ENCODE peak calls at places on chromosomes 2 and 18, in four cellular contexts. B is HepG2, U is K562, W is GM12878. D is an unnamed sample.

GRCh38 chr18:42108071-42108470 is 153.0 kb downstream of the PIK3C3 start:
- DNase-seq in U (no peak), W (no peak), B (no peak), D (no peak)

GRCh38 chr18:58805482-58806187 is 59.0 kb upstream of the ZNF532 start:
- DNase-seq in U (no peak), W (no peak), B (no peak), D (no peak)

GRCh38 chr2:163345795-163346573 is 389.8 kb downstream of the FIGN start:
- DNase-seq in W (peak), B (peak), U (peak), D (peak)

GRCh38 chr18:61896767-61897166 is 4.0 kb upstream of the RNF152 start:
- DNase-seq in W (no peak), U (no peak), B (no peak), D (no peak)

GRCh38 chr2:225270861-225271260 is 128.6 kb upstream of the NYAP2 start:
- DNase-seq in B (no peak), W (peak), U (peak), D (peak)

GRCh38 chr18:54154231-54154630 is 70.2 kb downstream of the MBD2 start:
- DNase-seq in U (no peak), W (no peak), B (no peak), D (no peak)

GRCh38 chr2:219532378-219532649 is 11.3 kb downstream of the CHPF start:
- DNase-seq in W (no peak), U (no peak), B (no peak), D (no peak)

GRCh38 chr18:1246827-1247226 is 342.2 kb downstream of the ADCYAP1 start:
- DNase-seq in W (no peak), U (no peak), B (no peak), D (no peak)

GRCh38 chr2:224671731-224672130 is 44.4 kb downstream of the CCDC195 start:
- DNase-seq in B (no peak), U (no peak), W (no peak), D (no peak)

GRCh38 chr2:68169308-68169707 is 11.6 kb downstream of the PNO1 start:
- DNase-seq in U (no peak), W (no peak), B (no peak), D (no peak)

GRCh38 chr2:16553222-16553621 is 112.4 kb downstream of the CYRIA start:
- DNase-seq in B (peak), U (peak), W (no peak), D (peak)

GRCh38 chr18:22603902-22604301 is 186.2 kb upstream of the CTAGE1 start:
- DNase-seq in B (no peak), W (no peak), U (no peak), D (no peak)

GRCh38 chr2:41905597-41906324 is 142.1 kb upstream of the PKDCC start:
- DNase-seq in B (no peak), U (no peak), W (no peak), D (no peak)

GRCh38 chr2:143955416-143956075 is 564.4 kb downstream of the ZEB2 start:
- DNase-seq in W (no peak), U (no peak), B (no peak), D (no peak)

GRCh38 chr2:182404102-182404501 is 22.7 kb downstream of the PDE1A start:
- DNase-seq in B (no peak), W (no peak), U (no peak), D (no peak)

GRCh38 chr2:37459095-37459981 is 114.9 kb downstream of the QPCT start:
- DNase-seq in B (no peak), W (no peak), U (no peak), D (no peak)

GRCh38 chr18:3217930-3218647 is 1.7 kb downstream of the MYOM1 start:
- DNase-seq in U (peak), W (no peak), B (peak), D (no peak)

GRCh38 chr2:15641530-15641982 is 49.9 kb downstream of the DDX1 start:
- DNase-seq in W (no peak), B (peak), U (no peak), D (no peak)

GRCh38 chr2:189899101-189899500 is 114.9 kb downstream of the PMS1 start:
- DNase-seq in B (no peak), W (no peak), U (no peak), D (no peak)

GRCh38 chr2:43179947-43180346 is 46.5 kb downstream of the ZFP36L2 start:
- DNase-seq in W (no peak), B (no peak), U (no peak), D (no peak)

GRCh38 chr2:149661844-149662243 is 74.3 kb upstream of the MMADHC start:
- DNase-seq in W (no peak), B (no peak), U (no peak), D (no peak)

GRCh38 chr18:36652503-36652902 is 176.3 kb downstream of the TPGS2 start:
- DNase-seq in W (no peak), B (no peak), U (no peak), D (no peak)

GRCh38 chr2:209160800-209161588 is 262.9 kb upstream of the MAP2 start:
- DNase-seq in W (no peak), B (no peak), U (no peak), D (no peak)

GRCh38 chr2:172278642-172279041 is 148.7 kb upstream of the ITGA6 start:
- DNase-seq in U (no peak), B (no peak), W (no peak), D (no peak)

GRCh38 chr2:10525573-10526265 is 77.6 kb upstream of the ODC1 start:
- DNase-seq in U (no peak), W (no peak), B (no peak), D (no peak)

GRCh38 chr2:85974395-85974794 is 85.6 kb upstream of the ST3GAL5 start:
- DNase-seq in W (no peak), B (no peak), U (no peak), D (no peak)

GRCh38 chr2:42041377-42042127 is 6.3 kb upstream of the PKDCC start:
- DNase-seq in U (no peak), W (no peak), B (no peak), D (no peak)

GRCh38 chr2:226158229-226158628 is 641.4 kb downstream of the IRS1 start:
- DNase-seq in W (no peak), U (no peak), B (no peak), D (no peak)

DNA sequence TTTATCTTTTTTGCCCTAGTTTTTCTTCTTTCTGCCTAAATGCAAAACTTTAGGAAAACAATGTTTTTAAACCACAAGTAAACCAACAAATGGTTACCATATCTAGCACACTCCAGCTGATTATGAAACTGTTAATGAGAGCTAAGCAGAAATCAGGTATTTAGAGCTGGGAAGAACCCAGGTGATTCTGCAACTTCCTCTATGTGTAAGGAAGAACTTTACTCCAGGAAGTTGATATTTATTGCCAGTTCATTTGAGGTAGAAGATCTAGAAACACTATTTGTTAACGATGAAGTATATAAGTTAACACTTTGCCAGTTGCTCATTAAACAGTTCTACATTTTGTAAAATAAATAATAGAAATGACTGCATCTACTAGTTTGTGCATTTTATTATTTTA is 409.7 kb downstream of the XIRP2 start:
- DNase-seq in B (no peak), U (no peak), W (no peak), D (no peak)
- TF ChIP-seq BHLHE40 in B (no peak), U (no peak), W (no peak), D (no peak)

GRCh38 chr2:133886735-133887675 is 318.7 kb upstream of the NCKAP5 start:
- DNase-seq in U (peak), B (peak), W (peak), D (peak)
- TF ChIP-seq SP1 in U (no peak), B (no peak), W (no peak), D (no peak)

DNA sequence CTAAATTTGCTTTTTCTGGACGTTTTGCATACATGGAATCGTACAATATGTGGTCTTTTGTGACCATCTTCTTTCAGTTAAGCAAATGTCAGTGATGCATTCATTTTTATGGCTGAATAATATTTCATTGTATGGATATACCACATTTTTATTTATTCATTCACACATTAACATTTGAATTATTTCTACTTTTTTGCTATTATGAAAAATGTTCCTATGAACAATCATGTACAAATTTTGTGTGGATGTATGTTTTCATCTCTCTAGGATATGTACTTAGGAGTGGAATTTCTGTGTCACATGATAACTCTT is 67.4 kb upstream of the TXNDC2 start:
- DNase-seq in W (no peak), U (no peak), B (no peak), D (no peak)
- TF ChIP-seq BHLHE40 in W (no peak), U (no peak), B (no peak), D (no peak)

GRCh38 chr2:88141952-88142351 is 14.1 kb upstream of the FABP1 start:
- DNase-seq in B (no peak), U (no peak), W (no peak), D (no peak)
- TF ChIP-seq SP1 in B (no peak), U (no peak), W (no peak), D (no peak)

DNA sequence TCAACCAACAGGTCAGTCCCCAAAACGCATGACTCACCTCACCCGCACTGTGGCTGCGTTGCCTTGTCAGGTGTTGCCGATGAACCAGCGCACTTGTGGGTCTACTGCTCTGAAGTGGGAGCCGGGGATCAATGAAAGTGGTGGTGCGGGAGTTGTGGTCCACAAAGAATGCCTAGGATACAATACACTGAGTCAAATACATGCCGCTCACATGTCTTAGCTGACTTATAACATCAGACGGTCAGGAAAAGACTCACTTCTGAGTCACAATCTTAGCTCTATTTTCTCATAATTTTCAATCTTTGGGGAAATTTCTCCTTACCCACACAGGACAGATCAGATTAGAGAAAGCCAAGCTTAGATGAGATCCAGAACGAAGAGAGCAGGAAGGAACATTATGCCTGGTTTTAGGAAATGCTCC is 107.1 kb upstream of the STK17B start:
- DNase-seq in U (no peak), W (no peak), B (no peak), D (no peak)
- TF ChIP-seq BHLHE40 in U (no peak), W (no peak), B (no peak), D (no peak)

GRCh38 chr2:73031725-73032701 is 39.5 kb downstream of the SFXN5 start:
- DNase-seq in U (no peak), B (peak), W (no peak), D (no peak)
- TF ChIP-seq SP1 in U (no peak), B (no peak), W (no peak), D (no peak)

GRCh38 chr18:10142496-10143160 is 228.8 kb downstream of the VAPA start:
- DNase-seq in U (no peak), W (no peak), B (no peak), D (no peak)
- TF ChIP-seq BHLHE40 in U (no peak), W (no peak), B (no peak), D (no peak)

DNA sequence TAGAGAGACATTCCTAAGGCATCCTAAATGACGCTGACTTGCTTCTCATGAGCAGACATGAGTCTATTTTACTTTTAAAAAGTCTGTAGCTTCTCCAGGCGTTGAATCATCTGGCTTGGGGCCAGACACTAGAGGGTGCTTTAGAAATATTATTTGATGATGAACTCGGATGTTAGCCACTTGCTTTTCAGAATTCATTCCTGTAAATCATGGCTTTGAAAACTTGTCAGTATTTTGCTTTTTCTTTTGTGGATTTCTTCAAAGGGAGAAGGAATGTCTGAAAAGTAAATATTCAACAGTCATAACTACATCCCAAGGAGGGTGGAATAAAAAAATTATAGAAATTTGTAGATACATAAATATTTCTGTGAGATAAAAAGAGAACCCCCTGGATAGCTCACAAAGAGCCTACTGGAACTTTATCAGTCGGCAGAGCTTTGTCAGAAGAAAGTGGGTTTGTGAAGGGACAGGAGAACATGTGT is 370.8 kb downstream of the OSR1 start:
- DNase-seq in W (no peak), B (peak), U (no peak), D (no peak)
- TF ChIP-seq SP1 in W (no peak), B (no peak), U (no peak), D (no peak)

D was measured in HEK293T.